ENCODE peak calls at places on chromosomes 11 and 22, in eight cellular contexts. One of them, this sample, is unnamed.

GRCh38 chr11:112811781-112812180 is 149.4 kb upstream of the NCAM1 start:
- DNase-seq in HCT116: no peak
- DNase-seq in breast epithelium: no peak
- DNase-seq in stomach: no peak
- DNase-seq in transverse colon: no peak
- DNase-seq in K562: no peak
- DNase-seq in GM12891: no peak
- DNase-seq in HepG2: no peak
- DNase-seq in this sample: no peak

GRCh38 chr11:113675003-113675471 is 31.1 kb downstream of the TMPRSS5 start:
- DNase-seq in K562: peak; percentile 45
- DNase-seq in transverse colon: no peak
- DNase-seq in breast epithelium: no peak
- DNase-seq in HepG2: no peak
- DNase-seq in GM12891: no peak
- DNase-seq in HCT116: no peak
- DNase-seq in stomach: no peak
- DNase-seq in this sample: no peak

GRCh38 chr22:33018232-33018864 is 39.8 kb downstream of the SYN3 start:
- DNase-seq in GM12891: peak; percentile 35
- DNase-seq in K562: peak; percentile 50
- DNase-seq in HCT116: peak; percentile 18
- DNase-seq in stomach: peak; percentile 71
- DNase-seq in breast epithelium: no peak
- DNase-seq in transverse colon: peak; percentile 39
- DNase-seq in HepG2: peak; percentile 43
- DNase-seq in this sample: peak; percentile 55

GRCh38 chr11:120160436-120160835 is 22.5 kb upstream of the TRIM29 start:
- DNase-seq in K562: no peak
- DNase-seq in HepG2: no peak
- DNase-seq in GM12891: no peak
- DNase-seq in stomach: no peak
- DNase-seq in breast epithelium: no peak
- DNase-seq in HCT116: no peak
- DNase-seq in transverse colon: no peak
- DNase-seq in this sample: no peak

GRCh38 chr11:102361100-102362021 is 14.3 kb downstream of the BIRC2 start:
- DNase-seq in HepG2: no peak
- DNase-seq in breast epithelium: no peak
- DNase-seq in K562: no peak
- DNase-seq in transverse colon: no peak
- DNase-seq in stomach: no peak
- DNase-seq in GM12891: no peak
- DNase-seq in HCT116: no peak
- DNase-seq in this sample: no peak

GRCh38 chr22:41285441-41285819 is 557 bp downstream of the RANGAP1 start:
- DNase-seq in HCT116: peak; percentile 64
- DNase-seq in transverse colon: peak; percentile 68
- DNase-seq in K562: peak; percentile 84
- DNase-seq in stomach: peak; percentile 62
- DNase-seq in GM12891: peak; percentile 69
- DNase-seq in HepG2: peak; percentile 56
- DNase-seq in breast epithelium: no peak
- DNase-seq in this sample: peak; percentile 20

GRCh38 chr11:112455791-112456190 is 195.1 kb upstream of the PLET1 start:
- DNase-seq in stomach: no peak
- DNase-seq in K562: no peak
- DNase-seq in breast epithelium: no peak
- DNase-seq in HepG2: no peak
- DNase-seq in HCT116: no peak
- DNase-seq in transverse colon: no peak
- DNase-seq in GM12891: no peak
- DNase-seq in this sample: no peak

GRCh38 chr11:911031-911889 is 650 bp upstream of the CHID1 start:
- DNase-seq in stomach: peak; percentile 42
- DNase-seq in K562: peak; percentile 69
- DNase-seq in HCT116: no peak
- DNase-seq in HepG2: no peak
- DNase-seq in transverse colon: peak; percentile 47
- DNase-seq in breast epithelium: no peak
- DNase-seq in GM12891: no peak
- DNase-seq in this sample: no peak

GRCh38 chr11:55106391-55106790 is 155.6 kb upstream of the TRIM48 start:
- DNase-seq in transverse colon: no peak
- DNase-seq in breast epithelium: no peak
- DNase-seq in HCT116: no peak
- DNase-seq in HepG2: no peak
- DNase-seq in K562: no peak
- DNase-seq in stomach: no peak
- DNase-seq in GM12891: no peak
- DNase-seq in this sample: no peak

GRCh38 chr11:75033916-75034315 is 45.2 kb downstream of the NEU3 start:
- DNase-seq in breast epithelium: no peak
- DNase-seq in stomach: no peak
- DNase-seq in HepG2: no peak
- DNase-seq in GM12891: no peak
- DNase-seq in HCT116: no peak
- DNase-seq in transverse colon: no peak
- DNase-seq in K562: no peak
- DNase-seq in this sample: no peak

GRCh38 chr11:616320-617220 is 820 bp upstream of the IRF7 start:
- DNase-seq in stomach: no peak
- DNase-seq in HepG2: no peak
- DNase-seq in K562: no peak
- DNase-seq in breast epithelium: no peak
- DNase-seq in GM12891: no peak
- DNase-seq in HCT116: no peak
- DNase-seq in transverse colon: no peak
- DNase-seq in this sample: no peak

GRCh38 chr11:69249086-69249640 is 44.8 kb upstream of the MYEOV start:
- DNase-seq in K562: no peak
- DNase-seq in HCT116: no peak
- DNase-seq in stomach: no peak
- DNase-seq in GM12891: no peak
- DNase-seq in HepG2: no peak
- DNase-seq in transverse colon: no peak
- DNase-seq in breast epithelium: no peak
- DNase-seq in this sample: no peak

GRCh38 chr11:103031834-103032233 is 60.1 kb downstream of the DCUN1D5 start:
- DNase-seq in HepG2: no peak
- DNase-seq in transverse colon: no peak
- DNase-seq in K562: no peak
- DNase-seq in breast epithelium: no peak
- DNase-seq in stomach: no peak
- DNase-seq in HCT116: no peak
- DNase-seq in GM12891: no peak
- DNase-seq in this sample: no peak

GRCh38 chr11:6579681-6580080 is 23.7 kb downstream of the RRP8 start:
- DNase-seq in stomach: no peak
- DNase-seq in K562: no peak
- DNase-seq in transverse colon: no peak
- DNase-seq in breast epithelium: no peak
- DNase-seq in HCT116: no peak
- DNase-seq in HepG2: no peak
- DNase-seq in GM12891: no peak
- DNase-seq in this sample: no peak

GRCh38 chr22:20126284-20127029 is 5.1 kb upstream of the ZDHHC8 start:
- DNase-seq in transverse colon: no peak
- DNase-seq in breast epithelium: no peak
- DNase-seq in GM12891: no peak
- DNase-seq in stomach: no peak
- DNase-seq in HepG2: no peak
- DNase-seq in HCT116: no peak
- DNase-seq in K562: no peak
- DNase-seq in this sample: no peak

GRCh38 chr22:20123364-20124082 is 6.5 kb upstream of the TRMT2A start:
- DNase-seq in GM12891: no peak
- DNase-seq in HCT116: no peak
- DNase-seq in HepG2: no peak
- DNase-seq in transverse colon: no peak
- DNase-seq in breast epithelium: no peak
- DNase-seq in stomach: no peak
- DNase-seq in K562: no peak
- DNase-seq in this sample: no peak

GRCh38 chr22:20127318-20127868 is 4.2 kb upstream of the ZDHHC8 start:
- DNase-seq in HepG2: no peak
- DNase-seq in breast epithelium: no peak
- DNase-seq in K562: no peak
- DNase-seq in stomach: no peak
- DNase-seq in GM12891: no peak
- DNase-seq in HCT116: no peak
- DNase-seq in transverse colon: no peak
- DNase-seq in this sample: no peak

GRCh38 chr22:20124083-20124787 is 7.2 kb upstream of the TRMT2A start:
- DNase-seq in stomach: no peak
- DNase-seq in transverse colon: no peak
- DNase-seq in breast epithelium: no peak
- DNase-seq in HCT116: no peak
- DNase-seq in HepG2: no peak
- DNase-seq in GM12891: no peak
- DNase-seq in K562: no peak
- DNase-seq in this sample: no peak

GRCh38 chr22:20125201-20126174 is 6.1 kb upstream of the ZDHHC8 start:
- DNase-seq in transverse colon: no peak
- DNase-seq in HCT116: no peak
- DNase-seq in K562: no peak
- DNase-seq in breast epithelium: no peak
- DNase-seq in stomach: peak; percentile 40
- DNase-seq in HepG2: no peak
- DNase-seq in GM12891: no peak
- DNase-seq in this sample: no peak
- TF ChIP-seq POLR2A in transverse colon: no peak
- TF ChIP-seq POLR2A in HCT116: no peak
- TF ChIP-seq POLR2A in K562: peak; percentile 50
- TF ChIP-seq POLR2A in breast epithelium: no peak
- TF ChIP-seq POLR2A in stomach: no peak
- TF ChIP-seq POLR2A in HepG2: no peak
- TF ChIP-seq POLR2A in GM12891: no peak
- TF ChIP-seq POLR2A in this sample: no peak

DNA sequence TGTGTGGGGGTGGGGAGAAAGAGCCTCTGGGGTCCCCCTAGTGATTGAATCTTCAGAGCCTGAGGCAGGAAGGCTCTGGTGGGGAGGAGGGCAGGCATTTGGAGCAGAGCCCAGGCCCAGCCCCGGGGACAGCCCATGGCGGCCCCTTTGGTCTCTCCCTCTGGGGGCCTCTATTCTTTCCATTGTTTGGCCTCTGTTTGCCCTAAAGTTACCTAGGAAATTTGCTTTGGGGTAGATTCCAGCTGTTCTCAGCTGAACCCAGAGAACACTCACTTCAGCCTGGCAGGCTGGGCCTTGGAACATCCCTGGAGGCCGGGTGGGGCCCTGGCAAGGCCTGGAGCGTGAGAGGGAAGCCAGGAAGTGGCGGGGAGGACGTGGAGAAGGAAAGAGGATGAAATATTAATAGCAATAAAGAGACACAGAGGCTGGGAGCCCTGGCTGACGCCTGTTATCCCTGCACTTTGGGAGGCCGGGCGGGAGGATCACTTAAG is 22.9 kb upstream of the A4GALT start:
- DNase-seq in breast epithelium: no peak
- DNase-seq in HCT116: no peak
- DNase-seq in transverse colon: peak; percentile 58
- DNase-seq in GM12891: no peak
- DNase-seq in K562: no peak
- DNase-seq in HepG2: peak; percentile 83
- DNase-seq in stomach: no peak
- DNase-seq in this sample: peak; percentile 43
- TF ChIP-seq POLR2AphosphoS5 in breast epithelium: no peak
- TF ChIP-seq POLR2AphosphoS5 in HCT116: no peak
- TF ChIP-seq POLR2AphosphoS5 in transverse colon: peak; percentile 66
- TF ChIP-seq POLR2AphosphoS5 in GM12891: no peak
- TF ChIP-seq POLR2AphosphoS5 in K562: no peak
- TF ChIP-seq POLR2AphosphoS5 in HepG2: no peak
- TF ChIP-seq POLR2AphosphoS5 in stomach: peak; percentile 25
- TF ChIP-seq POLR2AphosphoS5 in this sample: peak; percentile 60

DNA sequence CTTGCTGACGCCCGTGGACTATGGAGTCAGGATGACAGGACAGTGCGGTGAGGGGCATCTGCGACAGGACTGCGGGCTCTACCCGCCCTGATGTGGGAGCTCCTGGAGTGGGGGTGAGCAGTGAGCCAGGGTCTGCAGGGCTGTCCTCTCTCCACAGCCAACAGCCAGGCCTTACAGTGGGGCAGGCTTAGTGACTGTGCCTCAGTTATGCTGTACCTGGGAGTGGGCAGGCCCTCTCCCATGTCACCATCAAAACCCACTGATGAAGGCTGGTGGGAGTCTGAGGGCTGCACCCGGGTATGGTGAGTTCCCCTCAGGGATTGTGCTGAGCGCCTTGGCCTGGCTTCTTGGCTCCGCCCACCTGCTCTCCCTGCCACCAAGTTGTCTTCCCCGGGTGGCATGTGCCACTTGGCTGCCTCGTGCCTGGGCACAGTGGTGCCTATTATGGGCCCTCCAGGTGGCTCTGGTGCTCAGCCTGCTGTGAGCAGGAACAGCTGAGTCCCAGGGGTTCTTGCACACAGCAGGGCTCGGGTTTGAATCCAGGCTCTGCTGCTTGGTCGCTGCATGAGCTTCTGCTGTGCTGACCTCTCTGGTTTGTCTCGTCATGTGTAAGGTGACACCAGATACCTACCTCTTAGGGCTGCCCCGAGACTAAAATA is 4.1 kb upstream of the TRIOBP start:
- DNase-seq in HepG2: no peak
- DNase-seq in K562: no peak
- DNase-seq in stomach: no peak
- DNase-seq in GM12891: no peak
- DNase-seq in HCT116: no peak
- DNase-seq in transverse colon: no peak
- DNase-seq in breast epithelium: no peak
- DNase-seq in this sample: no peak
- TF ChIP-seq POLR2A in HepG2: no peak
- TF ChIP-seq POLR2A in K562: peak; percentile 46
- TF ChIP-seq POLR2A in stomach: no peak
- TF ChIP-seq POLR2A in GM12891: peak; percentile 40
- TF ChIP-seq POLR2A in HCT116: no peak
- TF ChIP-seq POLR2A in transverse colon: no peak
- TF ChIP-seq POLR2A in breast epithelium: no peak
- TF ChIP-seq POLR2A in this sample: no peak

GRCh38 chr11:64186205-64187165 is 514 bp downstream of the STIP1 start:
- DNase-seq in HCT116: no peak
- DNase-seq in K562: peak; percentile 50
- DNase-seq in GM12891: no peak
- DNase-seq in transverse colon: peak; percentile 29
- DNase-seq in HepG2: no peak
- DNase-seq in breast epithelium: no peak
- DNase-seq in stomach: no peak
- DNase-seq in this sample: peak; percentile 38
- TF ChIP-seq POLR2AphosphoS5 in HCT116: peak; percentile 86
- TF ChIP-seq POLR2AphosphoS5 in K562: peak; percentile 89
- TF ChIP-seq POLR2AphosphoS5 in GM12891: no peak
- TF ChIP-seq POLR2AphosphoS5 in transverse colon: peak; percentile 94
- TF ChIP-seq POLR2AphosphoS5 in HepG2: peak; percentile 73
- TF ChIP-seq POLR2AphosphoS5 in breast epithelium: peak; percentile 85
- TF ChIP-seq POLR2AphosphoS5 in stomach: no peak
- TF ChIP-seq POLR2AphosphoS5 in this sample: no peak